ENCODE peak calls at places on chromosomes 1 and 21, in seven cellular contexts. V is stomach; Q is BE2C; J is endothelial cell of umbilical vein; I is IMR-90; S is heart right ventricle; T is CD4-positive, alpha-beta T cell. E is an unnamed sample.

GRCh38 chr21:39020751-39021474 is 162.3 kb downstream of the PSMG1 start:
- DNase-seq in V (no peak), Q (no peak), J (peak; percentile 50), I (peak; percentile 74), S (no peak), T (no peak), E (no peak)

GRCh38 chr1:37808369-37809319 is 636 bp upstream of the YRDC start:
- DNase-seq in V (peak; percentile 78), Q (peak; percentile 70), J (peak; percentile 59), I (peak; percentile 76), S (peak; percentile 64), T (no peak), E (peak; percentile 87)

GRCh38 chr1:927234-927633 is 3.5 kb downstream of the SAMD11 start:
- DNase-seq in V (no peak), Q (no peak), J (no peak), I (no peak), S (no peak), T (no peak), E (no peak)

GRCh38 chr1:169115891-169116585 is 9.5 kb downstream of the ATP1B1 start:
- DNase-seq in V (peak; percentile 86), Q (peak; percentile 33), J (no peak), I (peak; percentile 48), S (peak; percentile 66), T (no peak), E (peak; percentile 74)

GRCh38 chr1:18537386-18538306 is 56.9 kb downstream of the KLHDC7A start:
- DNase-seq in V (peak; percentile 16), Q (no peak), J (no peak), I (no peak), S (no peak), T (no peak), E (no peak)

GRCh38 chr21:43302356-43302700 is 124.6 kb downstream of the SIK1 start:
- DNase-seq in V (no peak), Q (no peak), J (no peak), I (no peak), S (no peak), T (no peak), E (no peak)

GRCh38 chr1:17119744-17120482 is 662 bp upstream of the PADI2 start:
- DNase-seq in V (no peak), Q (peak; percentile 27), J (no peak), I (no peak), S (no peak), T (no peak), E (peak; percentile 57)

GRCh38 chr1:232667094-232667780 is 37.3 kb upstream of the SIPA1L2 start:
- DNase-seq in V (no peak), Q (no peak), J (peak; percentile 88), I (no peak), S (no peak), T (no peak), E (no peak)

GRCh38 chr1:55049914-55050278 is 10.5 kb downstream of the PCSK9 start:
- DNase-seq in V (no peak), Q (peak; percentile 62), J (peak; percentile 74), I (peak; percentile 58), S (peak; percentile 58), T (no peak), E (no peak)

GRCh38 chr1:153680120-153680403 is 1.6 kb downstream of the NPR1 start:
- DNase-seq in V (no peak), Q (no peak), J (no peak), I (no peak), S (no peak), T (no peak), E (no peak)

GRCh38 chr1:57272150-57272549 is 151.7 kb downstream of the DAB1 start:
- DNase-seq in V (no peak), Q (no peak), J (no peak), I (no peak), S (no peak), T (no peak), E (no peak)

GRCh38 chr1:201480231-201481003 is 11.4 kb upstream of the PHLDA3 start:
- DNase-seq in V (peak; percentile 84), Q (peak; percentile 70), J (no peak), I (no peak), S (peak; percentile 81), T (peak; percentile 55), E (peak; percentile 93)

GRCh38 chr1:29285771-29286170 is 49.4 kb downstream of the PTPRU start:
- DNase-seq in V (no peak), Q (no peak), J (no peak), I (no peak), S (no peak), T (no peak), E (no peak)

GRCh38 chr1:180152588-180152987 is 2.1 kb upstream of the QSOX1 start:
- DNase-seq in V (no peak), Q (no peak), J (no peak), I (no peak), S (no peak), T (no peak), E (no peak)

GRCh38 chr1:168637350-168637991 is 61.1 kb downstream of the XCL1 start:
- DNase-seq in V (no peak), Q (peak; percentile 30), J (peak; percentile 28), I (peak; percentile 38), S (no peak), T (no peak), E (no peak)

GRCh38 chr1:33098371-33098770 is 17.4 kb downstream of the AZIN2 start:
- DNase-seq in V (no peak), Q (no peak), J (no peak), I (peak; percentile 44), S (no peak), T (no peak), E (no peak)

GRCh38 chr21:45033791-45034555 is 40.4 kb upstream of the ADARB1 start:
- DNase-seq in V (no peak), Q (peak; percentile 4), J (no peak), I (peak; percentile 73), S (no peak), T (no peak), E (no peak)

DNA sequence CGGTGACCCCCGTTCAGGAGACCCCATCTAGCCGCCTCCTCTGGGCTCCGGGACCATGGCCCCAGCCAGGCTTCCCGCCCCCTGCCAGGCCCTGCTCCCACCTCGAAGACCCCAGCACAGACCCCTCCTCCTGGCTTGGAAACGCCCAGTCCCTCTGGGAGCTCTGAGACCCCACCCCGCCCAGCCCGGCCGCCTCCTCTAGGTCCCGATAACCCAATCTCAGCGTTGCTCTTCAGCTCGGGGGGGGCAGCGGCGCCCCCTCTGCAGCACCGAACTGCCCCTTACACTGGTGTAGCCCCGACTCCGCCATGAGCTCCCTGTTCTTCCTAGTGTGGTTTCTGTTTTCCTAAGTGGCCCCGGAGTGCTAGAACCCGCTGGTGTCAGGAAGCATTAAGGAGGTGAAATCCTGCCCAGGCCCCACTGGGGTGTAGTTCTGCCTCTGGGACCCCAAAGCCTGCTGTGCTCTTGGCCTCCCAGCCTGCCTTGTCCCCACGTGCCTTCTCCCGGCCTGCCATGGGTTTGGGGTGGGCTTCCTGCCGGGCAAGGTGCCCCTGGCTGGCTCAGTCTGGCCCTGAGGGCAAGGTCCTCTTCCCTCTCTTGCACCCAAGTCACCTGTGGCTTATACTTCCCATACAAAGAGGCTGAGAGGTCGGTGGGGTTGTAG is 10.7 kb upstream of the MMEL1 start:
- DNase-seq in V (no peak), Q (no peak), J (no peak), I (no peak), S (no peak), T (no peak), E (peak; percentile 36)
- TF ChIP-seq CTCF in V (no peak), Q (no peak), J (no peak), I (no peak), S (peak; percentile 5), T (no peak), E (no peak)

GRCh38 chr1:25431495-25432363 is 1.0 kb downstream of the MACO1 start:
- DNase-seq in V (no peak), Q (no peak), J (peak; percentile 24), I (no peak), S (peak; percentile 20), T (no peak), E (peak; percentile 60)

GRCh38 chr1:25430073-25430665 is 528 bp upstream of the MACO1 start:
- DNase-seq in V (peak; percentile 90), Q (peak; percentile 86), J (no peak), I (peak; percentile 71), S (peak; percentile 85), T (peak; percentile 85), E (peak; percentile 88)

GRCh38 chr1:25432364-25432719 is 1.6 kb downstream of the MACO1 start:
- DNase-seq in V (no peak), Q (no peak), J (no peak), I (no peak), S (no peak), T (no peak), E (no peak)

GRCh38 chr1:25432749-25433388 is 2.2 kb downstream of the MACO1 start:
- DNase-seq in V (no peak), Q (no peak), J (no peak), I (no peak), S (no peak), T (no peak), E (no peak)

GRCh38 chr1:25430666-25431494 is at the start of gene MACO1:
- DNase-seq in V (peak; percentile 97), Q (peak; percentile 89), J (peak; percentile 97), I (peak; percentile 94), S (peak; percentile 97), T (peak; percentile 97), E (peak; percentile 96)
- TF ChIP-seq CTCF in V (no peak), Q (no peak), J (no peak), I (no peak), S (no peak), T (no peak), E (no peak)

GRCh38 chr1:93846929-93847810 is 31.8 kb downstream of the DNTTIP2 start:
- DNase-seq in V (peak; percentile 89), Q (peak; percentile 72), J (peak; percentile 96), I (peak; percentile 82), S (peak; percentile 93), T (peak; percentile 91), E (peak; percentile 93)
- TF ChIP-seq CTCF in V (no peak), Q (no peak), J (no peak), I (no peak), S (no peak), T (no peak), E (no peak)

GRCh38 chr21:41584603-41585176 is 76.7 kb upstream of the TMPRSS2 start:
- DNase-seq in V (peak; percentile 1), Q (no peak), J (no peak), I (no peak), S (no peak), T (no peak), E (peak; percentile 27)

GRCh38 chr21:41589620-41590175 is 81.7 kb upstream of the TMPRSS2 start:
- DNase-seq in V (peak; percentile 13), Q (no peak), J (no peak), I (no peak), S (no peak), T (no peak), E (peak; percentile 20)

GRCh38 chr21:41585199-41585994 is 77.4 kb upstream of the TMPRSS2 start:
- DNase-seq in V (peak; percentile 24), Q (no peak), J (no peak), I (no peak), S (no peak), T (no peak), E (no peak)

GRCh38 chr21:41593051-41593783 is 85.3 kb upstream of the TMPRSS2 start:
- DNase-seq in V (peak; percentile 49), Q (no peak), J (no peak), I (no peak), S (no peak), T (no peak), E (peak; percentile 26)

DNA sequence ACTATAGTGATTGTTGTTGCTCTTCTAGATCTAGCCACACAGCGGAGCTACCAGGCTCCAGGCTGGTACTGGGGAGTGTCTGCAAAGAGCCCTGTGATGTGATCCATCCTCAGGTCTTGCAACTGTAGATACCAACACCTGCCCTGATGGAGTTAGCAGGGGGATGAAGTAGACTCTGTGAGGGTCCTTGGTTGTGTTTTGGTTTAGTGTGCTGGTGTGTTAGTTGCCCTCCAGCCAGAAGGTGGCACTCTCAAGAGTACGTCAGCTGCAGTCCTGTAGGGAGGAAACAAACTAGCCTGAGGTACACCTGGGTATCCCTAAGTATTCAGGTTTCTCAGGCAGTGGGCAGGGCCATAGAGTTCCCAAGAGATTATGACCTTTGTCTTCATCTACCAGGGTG is 81.2 kb upstream of the TMPRSS2 start:
- DNase-seq in V (peak; percentile 5), Q (no peak), J (no peak), I (no peak), S (no peak), T (no peak), E (no peak)
- TF ChIP-seq CTCF in V (no peak), Q (no peak), J (no peak), I (no peak), S (no peak), T (no peak), E (no peak)

E was measured in mucosa of descending colon.